ENCODE peak calls at places on chromosome 22, in eight cellular contexts. One of them, this sample, is unnamed.

GRCh38 chr22:44931766-44932165 is 78.0 kb downstream of the PHF21B start:
- DNase-seq in A549: no peak
- DNase-seq in coronary artery: no peak
- DNase-seq in neural progenitor cell: no peak
- DNase-seq in GM23338: no peak
- DNase-seq in mammary epithelial cell: no peak
- DNase-seq in cardiac fibroblast: no peak
- DNase-seq in fibroblast of lung: no peak
- DNase-seq in this sample: no peak

GRCh38 chr22:33873186-33873585 is 47.1 kb downstream of the LARGE1 start:
- DNase-seq in neural progenitor cell: no peak
- DNase-seq in A549: no peak
- DNase-seq in GM23338: no peak
- DNase-seq in mammary epithelial cell: no peak
- DNase-seq in fibroblast of lung: no peak
- DNase-seq in coronary artery: no peak
- DNase-seq in cardiac fibroblast: no peak
- DNase-seq in this sample: no peak

GRCh38 chr22:25141994-25142620 is 57.6 kb upstream of the CRYBB3 start:
- DNase-seq in neural progenitor cell: peak
- DNase-seq in cardiac fibroblast: no peak
- DNase-seq in fibroblast of lung: no peak
- DNase-seq in coronary artery: no peak
- DNase-seq in GM23338: peak
- DNase-seq in A549: no peak
- DNase-seq in mammary epithelial cell: no peak
- DNase-seq in this sample: no peak

GRCh38 chr22:49015459-49015858 is 812.2 kb downstream of the BRD1 start:
- DNase-seq in neural progenitor cell: no peak
- DNase-seq in coronary artery: peak
- DNase-seq in cardiac fibroblast: no peak
- DNase-seq in mammary epithelial cell: no peak
- DNase-seq in A549: no peak
- DNase-seq in GM23338: no peak
- DNase-seq in fibroblast of lung: no peak
- DNase-seq in this sample: no peak

GRCh38 chr22:19774628-19775027 is 14.1 kb downstream of the TBX1 start:
- DNase-seq in cardiac fibroblast: no peak
- DNase-seq in coronary artery: no peak
- DNase-seq in A549: no peak
- DNase-seq in mammary epithelial cell: no peak
- DNase-seq in neural progenitor cell: no peak
- DNase-seq in fibroblast of lung: no peak
- DNase-seq in GM23338: no peak
- DNase-seq in this sample: no peak

GRCh38 chr22:44587004-44587793 is 89.2 kb upstream of the RTL6 start:
- DNase-seq in mammary epithelial cell: peak
- DNase-seq in neural progenitor cell: peak
- DNase-seq in fibroblast of lung: peak
- DNase-seq in coronary artery: peak
- DNase-seq in A549: no peak
- DNase-seq in GM23338: no peak
- DNase-seq in cardiac fibroblast: no peak
- DNase-seq in this sample: no peak

GRCh38 chr22:22030493-22031182 is 48.1 kb upstream of the TOP3B start:
- DNase-seq in cardiac fibroblast: peak
- DNase-seq in mammary epithelial cell: no peak
- DNase-seq in GM23338: peak
- DNase-seq in neural progenitor cell: no peak
- DNase-seq in fibroblast of lung: no peak
- DNase-seq in A549: peak
- DNase-seq in coronary artery: no peak
- DNase-seq in this sample: no peak

GRCh38 chr22:25134028-25134427 is 65.6 kb upstream of the CRYBB3 start:
- DNase-seq in GM23338: no peak
- DNase-seq in neural progenitor cell: no peak
- DNase-seq in A549: no peak
- DNase-seq in cardiac fibroblast: no peak
- DNase-seq in coronary artery: no peak
- DNase-seq in fibroblast of lung: no peak
- DNase-seq in mammary epithelial cell: peak
- DNase-seq in this sample: no peak

GRCh38 chr22:42416671-42417230 is 15.5 kb downstream of the NFAM1 start:
- DNase-seq in fibroblast of lung: no peak
- DNase-seq in coronary artery: no peak
- DNase-seq in A549: no peak
- DNase-seq in mammary epithelial cell: no peak
- DNase-seq in cardiac fibroblast: no peak
- DNase-seq in neural progenitor cell: no peak
- DNase-seq in GM23338: no peak
- DNase-seq in this sample: no peak

GRCh38 chr22:44648085-44648820 is 53.8 kb upstream of the PRR5 start:
- DNase-seq in GM23338: no peak
- DNase-seq in mammary epithelial cell: no peak
- DNase-seq in cardiac fibroblast: no peak
- DNase-seq in fibroblast of lung: no peak
- DNase-seq in A549: no peak
- DNase-seq in coronary artery: no peak
- DNase-seq in neural progenitor cell: no peak
- DNase-seq in this sample: no peak

GRCh38 chr22:43796567-43796966 is 15.5 kb downstream of the EFCAB6 start:
- DNase-seq in cardiac fibroblast: peak
- DNase-seq in mammary epithelial cell: peak
- DNase-seq in coronary artery: no peak
- DNase-seq in neural progenitor cell: peak
- DNase-seq in fibroblast of lung: peak
- DNase-seq in GM23338: peak
- DNase-seq in A549: no peak
- DNase-seq in this sample: peak

GRCh38 chr22:37633082-37633692 is 6.3 kb upstream of the SH3BP1 start:
- DNase-seq in GM23338: no peak
- DNase-seq in mammary epithelial cell: no peak
- DNase-seq in coronary artery: no peak
- DNase-seq in cardiac fibroblast: no peak
- DNase-seq in neural progenitor cell: no peak
- DNase-seq in A549: no peak
- DNase-seq in fibroblast of lung: no peak
- DNase-seq in this sample: no peak

GRCh38 chr22:49372530-49373288 is 455.0 kb downstream of the BRD1 start:
- DNase-seq in fibroblast of lung: no peak
- DNase-seq in A549: peak
- DNase-seq in mammary epithelial cell: no peak
- DNase-seq in GM23338: no peak
- DNase-seq in coronary artery: peak
- DNase-seq in neural progenitor cell: peak
- DNase-seq in cardiac fibroblast: peak
- DNase-seq in this sample: no peak

GRCh38 chr22:46764140-46764680 is 1.8 kb downstream of the TBC1D22A start:
- DNase-seq in A549: no peak
- DNase-seq in coronary artery: no peak
- DNase-seq in mammary epithelial cell: no peak
- DNase-seq in cardiac fibroblast: no peak
- DNase-seq in fibroblast of lung: no peak
- DNase-seq in neural progenitor cell: no peak
- DNase-seq in GM23338: no peak
- DNase-seq in this sample: no peak
- H3K4me3 ChIP-seq in A549: no peak
- H3K4me3 ChIP-seq in coronary artery: no peak
- H3K4me3 ChIP-seq in mammary epithelial cell: no peak
- H3K4me3 ChIP-seq in cardiac fibroblast: no peak
- H3K4me3 ChIP-seq in fibroblast of lung: no peak
- H3K4me3 ChIP-seq in neural progenitor cell: no peak
- H3K4me3 ChIP-seq in GM23338: no peak
- H3K4me3 ChIP-seq in this sample: no peak

GRCh38 chr22:36386351-36386899 is 1.3 kb downstream of the MYH9 start:
- DNase-seq in GM23338: no peak
- DNase-seq in A549: no peak
- DNase-seq in cardiac fibroblast: peak
- DNase-seq in fibroblast of lung: peak
- DNase-seq in coronary artery: no peak
- DNase-seq in neural progenitor cell: peak
- DNase-seq in mammary epithelial cell: no peak
- DNase-seq in this sample: no peak

GRCh38 chr22:36381513-36382079 is 6.2 kb downstream of the MYH9 start:
- DNase-seq in coronary artery: no peak
- DNase-seq in fibroblast of lung: no peak
- DNase-seq in mammary epithelial cell: no peak
- DNase-seq in neural progenitor cell: no peak
- DNase-seq in A549: no peak
- DNase-seq in cardiac fibroblast: no peak
- DNase-seq in GM23338: no peak
- DNase-seq in this sample: no peak

GRCh38 chr22:36384766-36385400 is 2.9 kb downstream of the MYH9 start:
- DNase-seq in GM23338: peak
- DNase-seq in coronary artery: no peak
- DNase-seq in mammary epithelial cell: no peak
- DNase-seq in neural progenitor cell: peak
- DNase-seq in fibroblast of lung: peak
- DNase-seq in cardiac fibroblast: peak
- DNase-seq in A549: no peak
- DNase-seq in this sample: no peak

GRCh38 chr22:36385491-36386350 is 2.0 kb downstream of the MYH9 start:
- DNase-seq in GM23338: peak
- DNase-seq in coronary artery: peak
- DNase-seq in A549: no peak
- DNase-seq in fibroblast of lung: peak
- DNase-seq in neural progenitor cell: peak
- DNase-seq in cardiac fibroblast: peak
- DNase-seq in mammary epithelial cell: peak
- DNase-seq in this sample: no peak

GRCh38 chr22:36383110-36383581 is 4.6 kb downstream of the MYH9 start:
- DNase-seq in coronary artery: no peak
- DNase-seq in neural progenitor cell: no peak
- DNase-seq in fibroblast of lung: peak
- DNase-seq in mammary epithelial cell: peak
- DNase-seq in cardiac fibroblast: peak
- DNase-seq in GM23338: no peak
- DNase-seq in A549: no peak
- DNase-seq in this sample: no peak
- H3K4me3 ChIP-seq in coronary artery: peak
- H3K4me3 ChIP-seq in neural progenitor cell: no peak
- H3K4me3 ChIP-seq in fibroblast of lung: peak
- H3K4me3 ChIP-seq in mammary epithelial cell: no peak
- H3K4me3 ChIP-seq in cardiac fibroblast: peak
- H3K4me3 ChIP-seq in GM23338: no peak
- H3K4me3 ChIP-seq in A549: no peak
- H3K4me3 ChIP-seq in this sample: no peak

GRCh38 chr22:26474687-26475086 is 8.9 kb downstream of the HPS4 start:
- DNase-seq in mammary epithelial cell: peak
- DNase-seq in A549: no peak
- DNase-seq in coronary artery: no peak
- DNase-seq in fibroblast of lung: peak
- DNase-seq in neural progenitor cell: no peak
- DNase-seq in cardiac fibroblast: no peak
- DNase-seq in GM23338: no peak
- DNase-seq in this sample: no peak
- H3K4me3 ChIP-seq in mammary epithelial cell: no peak
- H3K4me3 ChIP-seq in A549: no peak
- H3K4me3 ChIP-seq in coronary artery: no peak
- H3K4me3 ChIP-seq in fibroblast of lung: no peak
- H3K4me3 ChIP-seq in neural progenitor cell: no peak
- H3K4me3 ChIP-seq in cardiac fibroblast: no peak
- H3K4me3 ChIP-seq in GM23338: no peak
- H3K4me3 ChIP-seq in this sample: no peak

GRCh38 chr22:46056169-46057041 is 79.4 kb upstream of the WNT7B start:
- DNase-seq in neural progenitor cell: no peak
- DNase-seq in A549: no peak
- DNase-seq in GM23338: no peak
- DNase-seq in cardiac fibroblast: peak
- DNase-seq in mammary epithelial cell: peak
- DNase-seq in coronary artery: peak
- DNase-seq in fibroblast of lung: peak
- DNase-seq in this sample: no peak

GRCh38 chr22:46055851-46056168 is 78.8 kb upstream of the WNT7B start:
- DNase-seq in mammary epithelial cell: no peak
- DNase-seq in cardiac fibroblast: no peak
- DNase-seq in coronary artery: no peak
- DNase-seq in neural progenitor cell: no peak
- DNase-seq in A549: no peak
- DNase-seq in GM23338: no peak
- DNase-seq in fibroblast of lung: no peak
- DNase-seq in this sample: no peak

GRCh38 chr22:46057762-46058420 is 80.9 kb upstream of the WNT7B start:
- DNase-seq in coronary artery: peak
- DNase-seq in mammary epithelial cell: peak
- DNase-seq in cardiac fibroblast: peak
- DNase-seq in GM23338: no peak
- DNase-seq in A549: no peak
- DNase-seq in neural progenitor cell: no peak
- DNase-seq in fibroblast of lung: peak
- DNase-seq in this sample: no peak

GRCh38 chr22:46058591-46059519 is 81.9 kb upstream of the WNT7B start:
- DNase-seq in mammary epithelial cell: peak
- DNase-seq in fibroblast of lung: peak
- DNase-seq in GM23338: no peak
- DNase-seq in A549: no peak
- DNase-seq in neural progenitor cell: no peak
- DNase-seq in coronary artery: peak
- DNase-seq in cardiac fibroblast: peak
- DNase-seq in this sample: no peak

DNA sequence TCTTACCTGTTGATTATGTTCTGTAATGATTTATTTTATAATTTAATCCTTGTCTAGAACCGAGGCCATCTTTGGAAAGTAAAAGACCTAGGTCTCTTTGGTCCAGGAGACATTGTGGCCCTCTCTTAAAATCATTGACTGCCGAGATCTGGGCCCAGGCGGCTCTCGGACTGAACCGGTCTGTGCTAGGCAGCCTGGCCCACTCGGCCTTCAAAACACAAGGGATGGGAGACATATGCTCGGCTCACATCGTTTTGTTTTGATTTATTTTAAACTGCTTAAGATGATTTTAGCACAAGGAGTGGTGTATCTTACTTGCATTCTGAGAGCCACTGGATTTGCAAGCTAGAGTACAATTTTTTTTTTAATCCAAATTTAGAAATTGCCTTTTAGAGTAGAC is 80.2 kb upstream of the WNT7B start:
- DNase-seq in GM23338: no peak
- DNase-seq in coronary artery: peak
- DNase-seq in neural progenitor cell: no peak
- DNase-seq in fibroblast of lung: peak
- DNase-seq in cardiac fibroblast: peak
- DNase-seq in A549: no peak
- DNase-seq in mammary epithelial cell: peak
- DNase-seq in this sample: no peak
- H3K4me3 ChIP-seq in GM23338: no peak
- H3K4me3 ChIP-seq in coronary artery: peak
- H3K4me3 ChIP-seq in neural progenitor cell: no peak
- H3K4me3 ChIP-seq in fibroblast of lung: peak
- H3K4me3 ChIP-seq in cardiac fibroblast: peak
- H3K4me3 ChIP-seq in A549: no peak
- H3K4me3 ChIP-seq in mammary epithelial cell: peak
- H3K4me3 ChIP-seq in this sample: no peak

This sample was measured in skeletal muscle cell.